ENCODE peak calls at places on chromosomes 5 and 9, in eight cellular contexts. H is H1, A is HCT116, I is GM12878, K is SK-N-SH, L is endothelial cell of umbilical vein, N is K562, X is HepG2. F is an unnamed sample. For H3K79me2, the result is how much of the 10 kb centered on the place peaks cover.

GRCh38 chr5:149471406-149472183 is 79.6 kb downstream of the CSNK1A1 start:
- DNase-seq in H (no peak), X (no peak), K (no peak), A (no peak), I (no peak), L (peak), N (no peak), F (no peak)

GRCh38 chr5:93893050-93893449 is 151.7 kb upstream of the POU5F2 start:
- DNase-seq in H (no peak), N (no peak), A (no peak), K (no peak), I (no peak), X (no peak), L (no peak), F (no peak)

GRCh38 chr5:143194206-143194605 is 209.3 kb downstream of the NR3C1 start:
- DNase-seq in L (no peak), A (no peak), I (no peak), N (no peak), X (no peak), H (no peak), K (no peak), F (no peak)

GRCh38 chr9:93827545-93828330 is 127.4 kb downstream of the BARX1 start:
- DNase-seq in X (peak), A (no peak), K (peak), N (peak), H (peak), I (no peak), L (peak), F (peak)

GRCh38 chr9:77899679-77900354 is 131.8 kb downstream of the GNAQ start:
- DNase-seq in A (no peak), L (no peak), N (no peak), X (no peak), H (no peak), I (no peak), K (no peak), F (no peak)

GRCh38 chr9:4297795-4298254 is 2.0 kb downstream of the GLIS3 start:
- DNase-seq in X (peak), K (peak), L (peak), I (no peak), N (peak), A (no peak), H (no peak), F (peak)

GRCh38 chr5:75601996-75602395 is 9.3 kb upstream of the ANKDD1B start:
- DNase-seq in K (no peak), A (no peak), I (no peak), H (no peak), N (no peak), X (no peak), L (no peak), F (no peak)

GRCh38 chr5:173323799-173324114 is 4.5 kb downstream of the STC2 start:
- DNase-seq in K (no peak), H (no peak), A (no peak), X (no peak), I (no peak), L (peak), N (no peak), F (no peak)

GRCh38 chr5:127076730-127077129 is 3.4 kb upstream of the C5orf63 start:
- DNase-seq in X (no peak), A (no peak), H (no peak), I (no peak), K (no peak), N (no peak), L (peak), F (peak)

GRCh38 chr9:134995792-134996120 is 78.0 kb upstream of the FCN1 start:
- DNase-seq in N (no peak), I (no peak), H (no peak), X (no peak), A (no peak), K (no peak), L (no peak), F (no peak)

GRCh38 chr9:98594551-98595160 is 114.1 kb downstream of the GABBR2 start:
- DNase-seq in K (no peak), I (no peak), L (no peak), X (peak), H (no peak), N (no peak), A (no peak), F (no peak)

GRCh38 chr9:121567142-121568100 is 67.8 kb upstream of the GGTA1 start:
- DNase-seq in A (no peak), N (no peak), L (peak), H (no peak), X (no peak), I (no peak), K (peak), F (peak)

GRCh38 chr5:32231929-32232328 is 57.8 kb upstream of the GOLPH3 start:
- DNase-seq in X (no peak), I (no peak), H (no peak), N (no peak), L (no peak), K (no peak), A (no peak), F (no peak)

GRCh38 chr5:154757647-154758406 is 2.6 kb downstream of the LARP1 start:
- DNase-seq in K (no peak), A (no peak), X (no peak), I (no peak), H (no peak), N (no peak), L (peak), F (no peak)

GRCh38 chr5:65880673-65881072 is 45.7 kb upstream of the ERBIN start:
- DNase-seq in I (no peak), L (no peak), H (no peak), A (no peak), K (no peak), X (no peak), N (no peak), F (no peak)

GRCh38 chr5:16916262-16916878 is 19.7 kb downstream of the MYO10 start:
- DNase-seq in N (no peak), I (no peak), L (peak), X (no peak), H (no peak), A (peak), K (no peak), F (no peak)

GRCh38 chr9:114077162-114077837 is 800 bp downstream of the AMBP start:
- DNase-seq in I (no peak), A (no peak), L (no peak), N (no peak), X (no peak), K (no peak), H (no peak), F (no peak)

GRCh38 chr9:81754245-81754644 is 64.9 kb upstream of the TLE1 start:
- DNase-seq in I (no peak), A (no peak), L (no peak), K (no peak), H (no peak), X (no peak), N (no peak), F (no peak)

GRCh38 chr9:90901933-90902332 is 100.3 kb downstream of the SYK start:
- DNase-seq in A (no peak), X (no peak), K (no peak), H (no peak), L (no peak), N (no peak), I (no peak), F (no peak)

GRCh38 chr5:168390491-168390890 is 95.8 kb upstream of the RARS1 start:
- DNase-seq in H (no peak), A (no peak), I (no peak), X (no peak), K (no peak), L (no peak), N (no peak), F (no peak)

GRCh38 chr5:162593881-162594280 is 526.3 kb downstream of the GABRG2 start:
- DNase-seq in K (peak), X (no peak), H (no peak), A (no peak), I (no peak), L (no peak), N (no peak), F (peak)

GRCh38 chr9:92716557-92716956 is 46.6 kb upstream of the IPPK start:
- DNase-seq in H (peak), N (peak), A (peak), L (peak), I (no peak), K (peak), X (peak), F (peak)

GRCh38 chr5:57499262-57500050 is 16.8 kb upstream of the ACTBL2 start:
- DNase-seq in L (peak), I (peak), K (peak), X (peak), A (peak), N (peak), H (no peak), F (peak)

GRCh38 chr9:131418143-131419028 is 24.5 kb downstream of the PRRC2B start:
- DNase-seq in A (no peak), L (peak), I (no peak), K (no peak), N (no peak), X (no peak), H (no peak), F (peak)

GRCh38 chr5:142984016-142984415 is 213.8 kb downstream of the ARHGAP26 start:
- DNase-seq in L (no peak), X (no peak), A (no peak), I (no peak), K (no peak), N (no peak), H (no peak), F (no peak)

GRCh38 chr5:149924481-149924880 is 20.1 kb downstream of the PDE6A start:
- DNase-seq in A (no peak), N (no peak), X (no peak), H (no peak), I (no peak), L (no peak), K (no peak), F (no peak)

GRCh38 chr5:95620030-95620869 is at the start of gene GPR150:
- DNase-seq in I (no peak), K (peak), H (peak), L (peak), A (no peak), N (no peak), X (peak), F (peak)

GRCh38 chr5:81234801-81235200 is 1.7 kb downstream of the CKMT2 start:
- DNase-seq in X (no peak), H (no peak), I (no peak), N (no peak), L (no peak), A (no peak), K (no peak), F (no peak)

GRCh38 chr5:178214160-178214803 is 9.9 kb downstream of the HNRNPAB start:
- DNase-seq in A (no peak), K (no peak), X (no peak), I (no peak), L (no peak), H (no peak), N (no peak), F (no peak)

GRCh38 chr5:178211095-178212048 is 7.0 kb downstream of the HNRNPAB start:
- DNase-seq in X (no peak), K (no peak), A (no peak), L (no peak), N (no peak), I (no peak), H (no peak), F (no peak)

GRCh38 chr5:178213748-178214151 is 9.4 kb downstream of the HNRNPAB start:
- DNase-seq in L (no peak), X (no peak), K (no peak), I (no peak), H (no peak), N (no peak), A (no peak), F (no peak)

GRCh38 chr5:178212241-178213002 is 8.1 kb downstream of the HNRNPAB start:
- DNase-seq in N (no peak), I (no peak), H (no peak), X (no peak), A (no peak), L (no peak), K (no peak), F (no peak)

DNA sequence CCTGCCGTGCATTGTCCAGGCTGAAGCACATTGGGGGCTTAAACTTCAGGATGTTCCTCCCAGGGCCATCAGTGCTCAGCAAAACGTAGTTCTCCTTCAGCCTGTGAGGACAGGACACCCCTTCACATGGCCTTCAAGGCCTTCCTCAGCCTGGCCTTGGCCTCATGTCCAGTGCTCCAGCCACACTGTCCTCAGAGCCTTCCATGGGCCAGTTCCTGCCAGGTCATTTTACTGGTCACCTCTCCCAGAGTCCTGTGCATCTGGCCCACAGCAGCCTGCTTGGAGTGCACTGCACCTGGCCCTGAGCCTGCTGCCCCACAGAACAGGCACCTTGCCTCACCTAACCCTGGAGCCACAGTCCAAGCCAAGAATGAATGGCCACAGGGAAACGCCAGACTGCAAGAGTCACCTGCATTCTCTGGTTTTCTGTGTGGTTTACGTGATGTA is 8.7 kb downstream of the HNRNPAB start:
- DNase-seq in X (no peak), H (no peak), N (no peak), L (no peak), K (no peak), A (no peak), I (no peak), F (no peak)
- TF ChIP-seq POLR2AphosphoS5 in X (no peak), H (peak), N (peak), L (no peak), K (peak), A (peak), I (peak), F (no peak)

DNA sequence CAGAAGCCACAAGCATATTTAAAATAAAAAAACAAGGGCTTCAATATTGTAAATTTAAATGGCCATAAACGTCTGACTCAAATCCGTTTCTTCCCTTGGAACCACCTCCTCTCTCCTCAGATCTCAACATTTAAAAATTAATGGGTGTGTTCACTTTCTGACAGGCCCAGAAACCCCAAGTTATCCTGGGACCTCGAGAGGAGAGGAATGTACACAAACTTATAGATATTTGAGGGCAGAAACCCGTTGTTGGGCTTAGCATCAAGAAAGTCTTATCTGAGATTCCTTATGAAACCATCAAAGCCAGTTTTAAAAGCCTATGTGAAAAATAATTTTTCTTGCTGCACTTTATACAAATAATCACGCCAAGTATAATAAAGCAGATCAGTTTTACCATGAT is 29.2 kb downstream of the MLLT3 start:
- DNase-seq in N (no peak), K (no peak), I (no peak), H (no peak), A (no peak), X (no peak), L (no peak), F (no peak)
- H3K79me2 ChIP-seq in N (under half), K (under half), I (under half), H (under half), A (under half), X (under half), L (under half), F (under half)

GRCh38 chr9:136942112-136942880 is 2.2 kb downstream of the FBXW5 start:
- DNase-seq in I (no peak), N (no peak), H (no peak), L (no peak), X (no peak), K (no peak), A (no peak), F (no peak)
- TF ChIP-seq POLR2AphosphoS5 in I (no peak), N (no peak), H (no peak), L (no peak), X (no peak), K (no peak), A (no peak), F (no peak)

GRCh38 chr9:127450170-127450830 is 906 bp downstream of the RPL12 start:
- DNase-seq in N (no peak), A (no peak), X (no peak), K (no peak), H (no peak), I (no peak), L (peak), F (no peak)
- H3K79me2 ChIP-seq in N (half or more), A (under half), X (under half), K (half or more), H (under half), I (under half), L (under half), F (under half)